ENCODE peak calls at places on chromosome 3, in ten cellular contexts. W is AG04450, O is mucosa of descending colon, U is psoas muscle, M is endothelial cell, D is body of pancreas, C is OCI-LY7, G is kidney epithelial cell, B is neural crest cell, A is fibroblast of pulmonary artery. J is an unnamed sample.
A peak's percentile ranks its signal among the peaks of the same experiment; 100 is the strongest.

GRCh38 chr3:128369106-128369708 is 97.5 kb downstream of the DNAJB8 start:
- DNase-seq in C (no peak), A (no peak), O (no peak), M (no peak), G (no peak), W (no peak), U (no peak), D (no peak), B (no peak), J (no peak)

GRCh38 chr3:43102773-43103480 is 3.0 kb downstream of the POMGNT2 start:
- DNase-seq in B (no peak), C (no peak), D (no peak), O (no peak), G (no peak), M (no peak), A (peak; percentile 3), U (no peak), W (no peak), J (no peak)

GRCh38 chr3:158273646-158274045 is 163.8 kb downstream of the RSRC1 start:
- DNase-seq in W (no peak), G (no peak), M (no peak), O (no peak), A (no peak), B (no peak), D (no peak), U (no peak), C (no peak), J (no peak)

GRCh38 chr3:29538610-29538958 is 257.7 kb downstream of the RBMS3 start:
- DNase-seq in A (no peak), D (no peak), M (no peak), C (no peak), U (no peak), B (no peak), G (no peak), W (no peak), O (no peak), J (no peak)

GRCh38 chr3:127424766-127425504 is 137.1 kb upstream of the PRR20G start:
- DNase-seq in C (no peak), B (no peak), W (no peak), D (no peak), M (no peak), A (no peak), U (no peak), G (no peak), O (no peak), J (no peak)

GRCh38 chr3:127682576-127682975 is 9.8 kb downstream of the ABTB1 start:
- DNase-seq in A (no peak), U (no peak), G (no peak), O (no peak), D (peak; percentile 3), W (no peak), C (no peak), B (no peak), M (no peak), J (no peak)

GRCh38 chr3:94285874-94286273 is 223.0 kb downstream of the NSUN3 start:
- DNase-seq in D (no peak), W (no peak), A (peak; percentile 15), C (no peak), M (no peak), B (no peak), G (no peak), U (no peak), O (no peak), J (no peak)

GRCh38 chr3:60316121-60316783 is 935.0 kb downstream of the FHIT start:
- DNase-seq in G (no peak), B (no peak), U (no peak), D (no peak), M (no peak), O (no peak), A (peak; percentile 66), W (peak; percentile 33), C (no peak), J (no peak)

GRCh38 chr3:7504886-7505775 is 644.2 kb downstream of the GRM7 start:
- DNase-seq in D (no peak), G (peak; percentile 86), C (no peak), O (no peak), W (no peak), B (no peak), U (peak; percentile 42), M (peak; percentile 8), A (peak; percentile 98), J (no peak)

GRCh38 chr3:123312331-123313265 is 110.9 kb downstream of the SEC22A start:
- DNase-seq in G (no peak), U (no peak), A (no peak), D (no peak), O (no peak), C (no peak), W (no peak), B (no peak), M (no peak), J (no peak)

GRCh38 chr3:181561605-181562031 is 150.1 kb upstream of the SOX2 start:
- DNase-seq in A (no peak), O (no peak), G (no peak), M (no peak), U (no peak), W (no peak), B (no peak), D (no peak), C (no peak), J (no peak)

GRCh38 chr3:49428697-49429100 is 425 bp downstream of the NICN1 start:
- DNase-seq in D (no peak), O (no peak), G (peak; percentile 32), M (no peak), U (no peak), W (no peak), B (no peak), C (peak; percentile 31), A (no peak), J (no peak)
- TF ChIP-seq CTCF in D (no peak), O (no peak), G (peak; percentile 22), M (no peak), U (no peak), W (no peak), B (peak; percentile 17), C (no peak), A (peak; percentile 3), J (no peak)

GRCh38 chr3:73141531-73141930 is 80.1 kb downstream of the EBLN2 start:
- DNase-seq in M (no peak), B (no peak), D (no peak), W (no peak), U (peak; percentile 88), C (no peak), O (no peak), G (no peak), A (no peak), J (no peak)

GRCh38 chr3:73134034-73134433 is 72.6 kb downstream of the EBLN2 start:
- DNase-seq in O (no peak), W (no peak), D (no peak), U (no peak), B (no peak), G (no peak), M (no peak), A (no peak), C (no peak), J (no peak)

GRCh38 chr3:73140772-73141434 is 79.4 kb downstream of the EBLN2 start:
- DNase-seq in A (no peak), G (no peak), D (no peak), M (no peak), W (no peak), C (no peak), U (peak; percentile 61), B (no peak), O (no peak), J (no peak)

GRCh38 chr3:73136941-73137340 is 75.5 kb downstream of the EBLN2 start:
- DNase-seq in C (no peak), W (no peak), A (no peak), M (no peak), O (no peak), G (no peak), U (no peak), D (no peak), B (no peak), J (no peak)

DNA sequence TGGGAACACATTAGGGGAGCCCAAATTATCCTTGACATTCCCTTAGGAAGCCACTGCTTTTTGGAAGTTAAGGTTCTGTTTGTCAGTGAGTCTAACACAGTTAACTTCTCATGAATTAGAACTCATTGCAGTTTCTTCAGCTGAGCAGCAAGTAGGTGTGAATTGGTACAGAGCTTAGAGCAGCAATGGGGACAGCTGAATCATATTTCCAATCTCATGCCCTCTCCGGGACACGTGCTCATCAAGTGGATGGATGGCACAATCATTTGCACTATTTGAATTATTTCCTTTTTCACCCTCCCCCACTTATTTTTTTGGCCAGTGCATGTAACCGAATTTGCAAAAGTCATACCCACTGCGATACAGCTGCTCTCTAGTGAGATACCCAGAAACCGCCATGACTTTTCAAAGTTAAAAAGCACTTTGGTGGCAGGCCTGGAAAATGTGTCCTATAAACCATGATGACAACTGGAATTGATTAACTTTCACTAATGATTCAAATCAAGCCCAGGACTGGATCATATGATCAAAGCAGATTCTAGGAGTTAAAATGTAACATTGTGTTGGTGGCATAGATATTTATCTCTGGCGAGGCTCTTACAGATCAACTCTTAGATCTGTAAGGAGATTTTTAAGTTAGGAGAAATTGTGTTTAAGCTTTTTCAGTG is 76.4 kb downstream of the EBLN2 start:
- DNase-seq in M (no peak), G (no peak), B (no peak), D (no peak), O (no peak), U (no peak), A (no peak), W (no peak), C (no peak), J (no peak)
- TF ChIP-seq CTCF in M (no peak), G (no peak), B (no peak), D (no peak), O (no peak), U (no peak), A (no peak), W (no peak), C (no peak), J (no peak)

DNA sequence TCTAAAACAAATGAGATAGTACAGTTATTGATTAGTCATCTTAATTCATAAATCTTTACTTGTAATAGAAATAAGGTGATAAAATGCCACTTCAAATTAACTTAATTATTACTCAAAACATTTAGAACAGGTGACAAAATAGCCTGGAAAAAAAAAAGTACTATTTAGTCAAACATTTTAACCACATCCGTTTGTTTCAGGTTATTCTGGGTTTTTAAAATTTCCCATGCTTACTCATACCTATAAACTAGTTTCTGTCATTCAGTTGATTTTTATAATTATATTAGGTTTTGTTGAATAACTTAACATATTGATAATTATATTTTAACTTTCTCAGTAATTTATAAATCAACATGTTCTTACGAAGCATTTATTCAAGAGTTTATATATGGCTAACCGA is 483.0 kb downstream of the ROBO1 start:
- DNase-seq in B (no peak), M (no peak), G (no peak), D (no peak), C (no peak), A (no peak), O (no peak), W (no peak), U (no peak), J (no peak)
- TF ChIP-seq CTCF in B (no peak), M (no peak), G (no peak), D (no peak), C (no peak), A (no peak), O (no peak), W (no peak), U (no peak), J (no peak)

GRCh38 chr3:186549497-186549896 is 5.3 kb upstream of the CRYGS start:
- DNase-seq in A (no peak), G (no peak), C (no peak), B (no peak), D (no peak), M (no peak), W (no peak), O (no peak), U (no peak), J (no peak)

GRCh38 chr3:186552408-186553031 is 8.3 kb upstream of the CRYGS start:
- DNase-seq in D (no peak), W (no peak), O (no peak), U (no peak), C (no peak), M (no peak), A (no peak), B (no peak), G (no peak), J (no peak)

GRCh38 chr3:186551387-186551786 is 7.2 kb upstream of the CRYGS start:
- DNase-seq in W (no peak), U (no peak), G (no peak), M (no peak), A (no peak), C (no peak), O (no peak), D (no peak), B (no peak), J (no peak)
- TF ChIP-seq CTCF in W (no peak), U (no peak), G (no peak), M (no peak), A (no peak), C (no peak), O (no peak), D (no peak), B (no peak), J (no peak)